ENCODE peak calls at places on chromosomes 16 and 17, in five cellular contexts. X is lower lobe of right lung, R is fibroblast of the conjunctiva, B is RWPE1, W is coronary artery. Y is an unnamed sample.

GRCh38 chr17:14057591-14057990 is 11.7 kb upstream of the COX10 start:
- DNase-seq in W (no peak), R (no peak), B (no peak), X (no peak), Y (no peak)

GRCh38 chr16:66197668-66198278 is 168.7 kb upstream of the CDH5 start:
- DNase-seq in X (no peak), R (no peak), B (no peak), W (no peak), Y (peak)

GRCh38 chr16:56284521-56284920 is 93.2 kb downstream of the GNAO1 start:
- DNase-seq in R (no peak), X (no peak), B (no peak), W (no peak), Y (no peak)

GRCh38 chr16:51359141-51359960 is 208.3 kb upstream of the SALL1 start:
- DNase-seq in B (no peak), R (no peak), X (no peak), W (no peak), Y (no peak)

GRCh38 chr17:79325707-79326106 is 251.1 kb downstream of the ENGASE start:
- DNase-seq in X (no peak), R (no peak), B (peak), W (no peak), Y (no peak)

GRCh38 chr17:82838386-82839063 is 1.3 kb downstream of the ZNF750 start:
- DNase-seq in B (no peak), R (no peak), W (no peak), X (peak), Y (no peak)

GRCh38 chr17:39178516-39178915 is 12.6 kb upstream of the ARL5C start:
- DNase-seq in X (no peak), W (no peak), B (peak), R (no peak), Y (no peak)

GRCh38 chr17:2799653-2800052 is 3.4 kb downstream of the RAP1GAP2 start:
- DNase-seq in X (no peak), R (no peak), W (no peak), B (no peak), Y (no peak)

GRCh38 chr16:50400967-50401348 is 32.2 kb upstream of the BRD7 start:
- DNase-seq in W (no peak), R (no peak), B (no peak), X (no peak), Y (peak)

GRCh38 chr16:10123141-10123540 is 59.1 kb downstream of the GRIN2A start:
- DNase-seq in R (no peak), W (no peak), X (no peak), B (no peak), Y (no peak)

GRCh38 chr17:8151641-8152111 is 528 bp downstream of the PER1 start:
- DNase-seq in B (no peak), R (peak), X (peak), W (peak), Y (no peak)

GRCh38 chr16:5510819-5511370 is 413.3 kb upstream of the EEF2KMT start:
- DNase-seq in X (no peak), B (no peak), R (no peak), W (no peak), Y (no peak)

GRCh38 chr17:45228985-45229517 is 7.4 kb downstream of the FMNL1 start:
- DNase-seq in W (peak), X (peak), B (peak), R (peak), Y (peak)

GRCh38 chr17:76280650-76281049 is 15.5 kb downstream of the UBALD2 start:
- DNase-seq in R (no peak), B (no peak), X (no peak), W (no peak), Y (no peak)

GRCh38 chr16:71880176-71880575 is 3.8 kb downstream of the ZNF821 start:
- DNase-seq in B (no peak), X (no peak), W (no peak), R (no peak), Y (no peak)

GRCh38 chr16:48300391-48300856 is 53.1 kb upstream of the ABCC11 start:
- DNase-seq in X (no peak), W (no peak), R (peak), B (no peak), Y (no peak)

GRCh38 chr16:84911490-84912216 is 91.9 kb downstream of the CRISPLD2 start:
- DNase-seq in R (no peak), B (no peak), X (peak), W (no peak), Y (no peak)

GRCh38 chr17:19482571-19482970 is 51.1 kb upstream of the SLC47A1 start:
- DNase-seq in R (no peak), B (peak), X (no peak), W (no peak), Y (no peak)

GRCh38 chr17:71184716-71185115 is 936.1 kb upstream of the SOX9 start:
- DNase-seq in B (peak), X (no peak), W (no peak), R (no peak), Y (no peak)

GRCh38 chr16:2250652-2251280 is 621 bp downstream of the ECI1 start:
- DNase-seq in W (no peak), R (peak), X (no peak), B (no peak), Y (no peak)

GRCh38 chr16:57892041-57892440 is 78.9 kb downstream of the CNGB1 start:
- DNase-seq in W (no peak), R (peak), B (peak), X (no peak), Y (no peak)

GRCh38 chr17:4510615-4510941 is 11.9 kb downstream of the SPNS2 start:
- DNase-seq in W (no peak), R (no peak), X (no peak), B (no peak), Y (no peak)

GRCh38 chr17:45261577-45262515 is at the start of gene SPATA32:
- DNase-seq in B (no peak), R (no peak), W (no peak), X (peak), Y (no peak)

GRCh38 chr17:81164464-81165245 is 652 bp upstream of the PVALEF start:
- DNase-seq in R (no peak), W (no peak), B (no peak), X (peak), Y (no peak)

GRCh38 chr16:79601092-79601977 is 798 bp upstream of the MAF start:
- DNase-seq in X (peak), W (no peak), B (peak), R (no peak), Y (no peak)

GRCh38 chr16:48612621-48613020 is 2.6 kb upstream of the N4BP1 start:
- DNase-seq in W (peak), R (no peak), B (no peak), X (no peak), Y (no peak)

GRCh38 chr16:86070971-86071370 is 172.0 kb downstream of the IRF8 start:
- DNase-seq in B (no peak), X (no peak), R (no peak), W (no peak), Y (no peak)

GRCh38 chr17:80030730-80031410 is 4.8 kb downstream of the TBC1D16 start:
- DNase-seq in X (peak), W (no peak), R (no peak), B (no peak), Y (no peak)

GRCh38 chr16:86697715-86698114 is 119.4 kb downstream of the FOXL1 start:
- DNase-seq in W (no peak), X (no peak), R (no peak), B (no peak), Y (no peak)

GRCh38 chr16:57846078-57846697 is 43.9 kb upstream of the KIFC3 start:
- DNase-seq in B (no peak), X (no peak), R (no peak), W (no peak), Y (no peak)

GRCh38 chr16:3623642-3624041 is 12.2 kb upstream of the SLX4 start:
- DNase-seq in B (no peak), X (no peak), W (no peak), R (no peak), Y (no peak)

GRCh38 chr17:45783593-45784292 is 377 bp upstream of the CRHR1 start:
- DNase-seq in X (no peak), B (no peak), R (no peak), W (no peak), Y (no peak)

GRCh38 chr17:50532452-50533024 is at the start of gene EPN3:
- DNase-seq in W (no peak), B (peak), R (no peak), X (peak), Y (no peak)

GRCh38 chr17:49404906-49405305 is 9.8 kb downstream of the PHB1 start:
- DNase-seq in W (no peak), B (no peak), X (no peak), R (no peak), Y (no peak)

GRCh38 chr17:82351713-82352488 is 7.1 kb upstream of the TEX19 start:
- DNase-seq in X (peak), W (no peak), R (peak), B (peak), Y (no peak)

GRCh38 chr17:1078831-1079561 is 82.1 kb downstream of the TIMM22 start:
- DNase-seq in R (no peak), B (no peak), W (no peak), X (peak), Y (no peak)

GRCh38 chr16:80006175-80006895 is 405.8 kb upstream of the MAF start:
- DNase-seq in W (no peak), B (peak), X (no peak), R (no peak), Y (no peak)

Y was measured in vagina.